ENCODE peak calls at places on chromosomes 7 and 10, in seven cellular contexts. J is GDM1; R is AML-193; V is stimulated activated CD4-positive, alpha-beta T cell treated with anti-CD3 and anti-CD28 coated beads, Interleukin-2, amount 100 ng/mL, for 4 hours; T is SJSA1; L is NCI-H460; U is kidney tubule cell. O is an unnamed sample.

GRCh38 chr10:4704034-4704545 is 121.9 kb upstream of the AKR1E2 start:
- DNase-seq in V (no peak), J (no peak), L (no peak), T (peak; percentile 72), R (no peak), U (peak; percentile 99), O (no peak)

GRCh38 chr10:78353636-78354035 is 320.0 kb downstream of the RPS24 start:
- DNase-seq in V (no peak), R (no peak), U (no peak), L (no peak), T (no peak), J (no peak), O (no peak)

GRCh38 chr10:89627863-89628262 is 17.2 kb downstream of the PANK1 start:
- DNase-seq in U (no peak), R (peak; percentile 48), T (no peak), J (no peak), L (no peak), V (no peak), O (no peak)

GRCh38 chr10:48598936-48599829 is 5.7 kb downstream of the ARHGAP22 start:
- DNase-seq in R (no peak), U (no peak), J (no peak), V (no peak), L (no peak), T (no peak), O (no peak)

GRCh38 chr7:85890244-85890811 is 703.5 kb upstream of the SEMA3D start:
- DNase-seq in U (peak; percentile 39), J (no peak), L (peak; percentile 42), R (peak; percentile 45), V (no peak), T (peak; percentile 21), O (no peak)

GRCh38 chr10:68073631-68074403 is 1.3 kb downstream of the HERC4 start:
- DNase-seq in L (no peak), V (no peak), U (peak; percentile 21), R (peak; percentile 36), T (no peak), J (no peak), O (no peak)

GRCh38 chr10:119416855-119417254 is 125.7 kb downstream of the RGS10 start:
- DNase-seq in T (peak; percentile 49), J (peak; percentile 60), U (peak; percentile 59), R (peak; percentile 33), V (peak; percentile 54), L (peak; percentile 53), O (peak; percentile 13)

GRCh38 chr7:150377116-150377979 is 1.8 kb upstream of the ZNF775 start:
- DNase-seq in L (no peak), R (no peak), U (peak; percentile 42), J (no peak), T (no peak), V (no peak), O (no peak)

GRCh38 chr7:92768501-92769360 is 67.6 kb downstream of the CDK6 start:
- DNase-seq in V (no peak), J (no peak), T (no peak), R (no peak), U (peak; percentile 49), L (peak; percentile 73), O (no peak)

O was measured in caudate nucleus.